ENCODE peak calls at places on chromosomes 1 and 21, in nine cellular contexts. F is effector memory CD4-positive, alpha-beta T cell; H is AG08396; S is EH; O is HuH-7; X is left ventricle myocardium inferior; T is foreskin keratinocyte; U is NCI-H1092; V is kidney tubule cell. J is an unnamed sample.

GRCh38 chr1:244057474-244058385 is 6.6 kb downstream of the ZBTB18 start:
- DNase-seq in F (no peak), H (no peak), S (no peak), O (no peak), X (no peak), T (no peak), U (no peak), V (no peak), J (no peak)

GRCh38 chr1:160761886-160762285 is 22.8 kb downstream of the SLAMF7 start:
- DNase-seq in F (no peak), H (no peak), S (no peak), O (no peak), X (no peak), T (no peak), U (no peak), V (no peak), J (no peak)

GRCh38 chr1:228058981-228059535 is 23.4 kb upstream of the ARF1 start:
- DNase-seq in F (peak; percentile 58), H (no peak), S (no peak), O (no peak), X (no peak), T (no peak), U (no peak), V (no peak), J (peak; percentile 69)

GRCh38 chr1:232459087-232459486 is 170.8 kb downstream of the SIPA1L2 start:
- DNase-seq in F (no peak), H (no peak), S (no peak), O (no peak), X (no peak), T (no peak), U (no peak), V (no peak), J (no peak)

GRCh38 chr1:198903203-198903602 is 264.4 kb downstream of the PTPRC start:
- DNase-seq in F (no peak), H (no peak), S (no peak), O (no peak), X (no peak), T (no peak), U (no peak), V (no peak), J (no peak)

GRCh38 chr1:25675729-25676476 is 59.3 kb downstream of the MAN1C1 start:
- DNase-seq in F (peak; percentile 50), H (no peak), S (no peak), O (no peak), X (no peak), T (no peak), U (peak; percentile 82), V (no peak), J (peak; percentile 50)

GRCh38 chr1:4058706-4059105 is 158.6 kb upstream of the C1orf174 start:
- DNase-seq in F (no peak), H (no peak), S (no peak), O (no peak), X (no peak), T (no peak), U (no peak), V (no peak), J (no peak)

GRCh38 chr21:35400233-35400939 is 351.3 kb upstream of the RUNX1 start:
- DNase-seq in F (no peak), H (no peak), S (peak; percentile 54), O (peak; percentile 58), X (no peak), T (peak; percentile 58), U (peak; percentile 68), V (peak; percentile 83), J (peak; percentile 8)

GRCh38 chr21:31151682-31152081 is 113.4 kb upstream of the KRTAP19-8 start:
- DNase-seq in F (no peak), H (no peak), S (no peak), O (no peak), X (no peak), T (no peak), U (no peak), V (no peak), J (no peak)

GRCh38 chr1:29991025-29991424 is 732.4 kb downstream of the MATN1 start:
- DNase-seq in F (no peak), H (no peak), S (no peak), O (no peak), X (peak; percentile 36), T (no peak), U (no peak), V (peak; percentile 32), J (no peak)

GRCh38 chr1:51843948-51844347 is 34.6 kb downstream of the NRDC start:
- DNase-seq in F (no peak), H (no peak), S (no peak), O (no peak), X (no peak), T (no peak), U (no peak), V (no peak), J (no peak)

J was measured in T follicular helper cell.